ENCODE peak calls at places on chromosomes 4 and X, in six cellular contexts. R is caudate nucleus, M is frontal cortex, X is epithelial cell of proximal tubule, V is AG04449, H is NCI-H460. Z is an unnamed sample.

GRCh38 chr4:83241132-83241531 is 43.5 kb downstream of the COQ2 start:
- DNase-seq in R (no peak), M (no peak), X (no peak), V (no peak), H (no peak), Z (no peak)

GRCh38 chr4:76002176-76002575 is 5.1 kb downstream of the CXCL9 start:
- DNase-seq in R (no peak), M (no peak), X (no peak), V (no peak), H (no peak), Z (no peak)

GRCh38 chr4:93184093-93184492 is 644.5 kb upstream of the ATOH1 start:
- DNase-seq in R (no peak), M (no peak), X (no peak), V (no peak), H (no peak), Z (peak)

GRCh38 chrX:16659326-16659725 is 9.4 kb downstream of the S100G start:
- DNase-seq in R (no peak), M (no peak), X (no peak), V (no peak), H (no peak), Z (no peak)

GRCh38 chr4:835148-836002 is 9.4 kb upstream of the CPLX1 start:
- DNase-seq in R (no peak), M (no peak), X (no peak), V (no peak), H (no peak), Z (no peak)

GRCh38 chrX:29652484-29652883 is 562.9 kb upstream of the MAGEB2 start:
- DNase-seq in R (no peak), M (no peak), X (peak), V (no peak), H (no peak), Z (no peak)

GRCh38 chr4:108743021-108743420 is 19.8 kb downstream of the ETNPPL start:
- DNase-seq in R (no peak), M (no peak), X (no peak), V (no peak), H (no peak), Z (no peak)

GRCh38 chr4:8739820-8740665 is 131.6 kb downstream of the HMX1 start:
- DNase-seq in R (no peak), M (no peak), X (no peak), V (no peak), H (no peak), Z (no peak)

GRCh38 chr4:172599554-172599953 is 569.1 kb upstream of the GALNT7 start:
- DNase-seq in R (no peak), M (no peak), X (no peak), V (no peak), H (no peak), Z (no peak)

GRCh38 chr4:12036450-12036849 is 607.8 kb upstream of the HS3ST1 start:
- DNase-seq in R (no peak), M (no peak), X (no peak), V (no peak), H (no peak), Z (peak)

GRCh38 chrX:144586756-144587155 is 660.5 kb upstream of the SPANXN1 start:
- DNase-seq in R (no peak), M (no peak), X (peak), V (no peak), H (no peak), Z (peak)

GRCh38 chr4:7306566-7306965 is 114.2 kb downstream of the SORCS2 start:
- DNase-seq in R (no peak), M (no peak), X (no peak), V (no peak), H (no peak), Z (no peak)

GRCh38 chr4:163493643-163494359 is 689 bp upstream of the TMA16 start:
- DNase-seq in R (no peak), M (no peak), X (no peak), V (no peak), H (no peak), Z (no peak)

GRCh38 chrX:23660766-23661132 is 6.5 kb upstream of the PRDX4 start:
- DNase-seq in R (no peak), M (no peak), X (no peak), V (no peak), H (no peak), Z (no peak)

GRCh38 chr4:144449623-144450022 is 196.3 kb upstream of the HHIP start:
- DNase-seq in R (no peak), M (no peak), X (no peak), V (no peak), H (no peak), Z (peak)

GRCh38 chrX:76148753-76149152 is 24.1 kb upstream of the PBDC1 start:
- DNase-seq in R (no peak), M (no peak), X (no peak), V (no peak), H (peak), Z (peak)

GRCh38 chr4:108991929-108992328 is 229.1 kb upstream of the ETNPPL start:
- DNase-seq in R (no peak), M (no peak), X (no peak), V (peak), H (no peak), Z (peak)